ENCODE peak calls at places on chromosomes 1 and 21, in ten cellular contexts. F is T-helper 2 cell; O is GM20000; P is AG09319; V is PC-3; Q is substantia nigra; S is smooth muscle cell of the brain vasculature; D is central memory CD4-positive, alpha-beta T cell; A is activated CD4-positive, CD25-positive, alpha-beta regulatory T cell treated with anti-CD3 and anti-CD28 coated beads, Interleukin-2, amount 50 U/mL, for 72 hours; J is activated T-cell treated with anti-CD3 and anti-CD28 coated beads for 1 hour. L is an unnamed sample.

GRCh38 chr1:162372159-162373071 is 4.2 kb downstream of the SPATA46 start:
- DNase-seq in F (no peak), O (no peak), P (no peak), V (peak; percentile 31), Q (no peak), S (no peak), D (no peak), A (no peak), J (no peak), L (no peak)

GRCh38 chr1:184890539-184890973 is 83.8 kb downstream of the NIBAN1 start:
- DNase-seq in F (peak; percentile 40), O (no peak), P (no peak), V (peak; percentile 43), Q (no peak), S (no peak), D (peak; percentile 82), A (no peak), J (no peak), L (peak; percentile 83)

GRCh38 chr1:13593511-13594131 is 10.0 kb downstream of the PDPN start:
- DNase-seq in F (no peak), O (no peak), P (peak; percentile 3), V (peak; percentile 43), Q (peak; percentile 28), S (no peak), D (no peak), A (no peak), J (no peak), L (no peak)

GRCh38 chr1:224784606-224785328 is 144.7 kb upstream of the DNAH14 start:
- DNase-seq in F (no peak), O (no peak), P (peak; percentile 14), V (peak; percentile 20), Q (no peak), S (no peak), D (no peak), A (no peak), J (no peak), L (no peak)

GRCh38 chr1:72917920-72918319 is 635.6 kb upstream of the NEGR1 start:
- DNase-seq in F (no peak), O (no peak), P (no peak), V (no peak), Q (no peak), S (no peak), D (no peak), A (no peak), J (no peak), L (no peak)

GRCh38 chr1:2240251-2241156 is 12.4 kb downstream of the SKI start:
- DNase-seq in F (no peak), O (no peak), P (no peak), V (no peak), Q (peak; percentile 76), S (no peak), D (peak; percentile 35), A (no peak), J (no peak), L (no peak)

GRCh38 chr1:4170548-4170947 is 270.5 kb upstream of the C1orf174 start:
- DNase-seq in F (no peak), O (no peak), P (no peak), V (no peak), Q (no peak), S (no peak), D (no peak), A (no peak), J (no peak), L (no peak)

GRCh38 chr1:8142955-8143629 is 117.0 kb upstream of the ERRFI1 start:
- DNase-seq in F (no peak), O (no peak), P (no peak), V (no peak), Q (no peak), S (no peak), D (no peak), A (no peak), J (no peak), L (no peak)

GRCh38 chr1:167328762-167329483 is 108.2 kb downstream of the POU2F1 start:
- DNase-seq in F (no peak), O (peak; percentile 54), P (no peak), V (no peak), Q (peak; percentile 7), S (no peak), D (no peak), A (no peak), J (no peak), L (no peak)

GRCh38 chr1:247538561-247538960 is 2.3 kb upstream of the OR2C3 start:
- DNase-seq in F (no peak), O (no peak), P (no peak), V (no peak), Q (no peak), S (no peak), D (no peak), A (no peak), J (no peak), L (no peak)

GRCh38 chr1:157292809-157293564 is 154.8 kb upstream of the ETV3 start:
- DNase-seq in F (no peak), O (no peak), P (no peak), V (no peak), Q (no peak), S (no peak), D (no peak), A (no peak), J (no peak), L (no peak)

GRCh38 chr1:218658899-218659298 is 313.8 kb downstream of the TGFB2 start:
- DNase-seq in F (no peak), O (no peak), P (no peak), V (peak; percentile 95), Q (no peak), S (no peak), D (no peak), A (no peak), J (no peak), L (no peak)

GRCh38 chr1:119372493-119373086 is 4.0 kb downstream of the HAO2 start:
- DNase-seq in F (no peak), O (peak; percentile 38), P (no peak), V (peak; percentile 80), Q (no peak), S (no peak), D (no peak), A (no peak), J (no peak), L (no peak)

GRCh38 chr1:3323021-3323790 is 131.3 kb upstream of the ARHGEF16 start:
- DNase-seq in F (no peak), O (no peak), P (no peak), V (no peak), Q (no peak), S (no peak), D (no peak), A (no peak), J (no peak), L (no peak)

GRCh38 chr1:30335389-30335996 is 387.9 kb downstream of the MATN1 start:
- DNase-seq in F (no peak), O (no peak), P (no peak), V (no peak), Q (no peak), S (no peak), D (no peak), A (no peak), J (no peak), L (no peak)

GRCh38 chr1:7856345-7856744 is 3.5 kb upstream of the UTS2 start:
- DNase-seq in F (no peak), O (peak; percentile 47), P (no peak), V (no peak), Q (no peak), S (no peak), D (no peak), A (no peak), J (no peak), L (no peak)

GRCh38 chr1:84156210-84156621 is 12.1 kb downstream of the PRKACB start:
- DNase-seq in F (no peak), O (no peak), P (peak; percentile 55), V (peak; percentile 94), Q (no peak), S (no peak), D (no peak), A (no peak), J (no peak), L (no peak)

GRCh38 chr1:42979888-42980800 is 21.5 kb upstream of the SLC2A1 start:
- DNase-seq in F (no peak), O (no peak), P (no peak), V (no peak), Q (no peak), S (no peak), D (no peak), A (no peak), J (no peak), L (no peak)

GRCh38 chr1:78408830-78409229 is 81.9 kb upstream of the PTGFR start:
- DNase-seq in F (no peak), O (no peak), P (peak; percentile 19), V (no peak), Q (no peak), S (no peak), D (no peak), A (no peak), J (no peak), L (no peak)

GRCh38 chr1:167762061-167762746 is 40.4 kb downstream of the MPZL1 start:
- DNase-seq in F (no peak), O (no peak), P (no peak), V (no peak), Q (no peak), S (no peak), D (peak; percentile 11), A (no peak), J (no peak), L (peak; percentile 31)

GRCh38 chr1:240739139-240739538 is 127.2 kb upstream of the GREM2 start:
- DNase-seq in F (no peak), O (no peak), P (no peak), V (peak; percentile 34), Q (no peak), S (no peak), D (no peak), A (no peak), J (no peak), L (no peak)

GRCh38 chr1:43779266-43779665 is 71.9 kb downstream of the ST3GAL3 start:
- DNase-seq in F (no peak), O (no peak), P (no peak), V (no peak), Q (no peak), S (no peak), D (no peak), A (no peak), J (no peak), L (no peak)

GRCh38 chr1:245108909-245109308 is 45.9 kb upstream of the KIF26B start:
- DNase-seq in F (no peak), O (no peak), P (no peak), V (peak; percentile 41), Q (no peak), S (no peak), D (no peak), A (no peak), J (no peak), L (no peak)

GRCh38 chr1:152440635-152441471 is 26.8 kb upstream of the CRNN start:
- DNase-seq in F (peak; percentile 50), O (peak; percentile 85), P (peak; percentile 24), V (peak; percentile 82), Q (peak; percentile 46), S (peak; percentile 39), D (peak; percentile 69), A (peak; percentile 61), J (peak; percentile 56), L (peak; percentile 75)

GRCh38 chr1:62247391-62248168 is 52.9 kb downstream of the L1TD1 start:
- DNase-seq in F (no peak), O (no peak), P (no peak), V (no peak), Q (no peak), S (no peak), D (no peak), A (no peak), J (no peak), L (no peak)

GRCh38 chr1:198113302-198113701 is 43.5 kb upstream of the NEK7 start:
- DNase-seq in F (no peak), O (no peak), P (peak; percentile 87), V (no peak), Q (no peak), S (no peak), D (no peak), A (no peak), J (no peak), L (no peak)

GRCh38 chr21:36059823-36060158 is 535 bp downstream of the SETD4 start:
- DNase-seq in F (peak; percentile 8), O (peak; percentile 46), P (no peak), V (no peak), Q (peak; percentile 60), S (no peak), D (no peak), A (peak; percentile 49), J (no peak), L (no peak)

GRCh38 chr1:162910161-162910560 is 49.2 kb upstream of the CCDC190 start:
- DNase-seq in F (no peak), O (no peak), P (no peak), V (no peak), Q (no peak), S (no peak), D (no peak), A (no peak), J (no peak), L (no peak)

L was measured in CD4-positive, alpha-beta memory T cell.